ENCODE peak calls at places on chromosomes 16 and 17, in ten cellular contexts. C is fibroblast of pulmonary artery; F is CD4-positive, alpha-beta T cell; U is fibroblast of the aortic adventitia; I is astrocyte of the spinal cord; S is A549; D is GM10248; R is neural progenitor cell; Q is AG10803; P is K562. Y is an unnamed sample.

GRCh38 chr16:22386976-22387375 is 12.6 kb upstream of the CDR2 start:
- DNase-seq in P (no peak), U (peak), F (no peak), R (no peak), I (peak), D (no peak), Q (peak), S (no peak), C (peak), Y (no peak)

GRCh38 chr17:64315032-64315490 is 52.0 kb upstream of the TEX2 start:
- DNase-seq in S (no peak), D (no peak), U (peak), R (no peak), P (no peak), F (no peak), C (peak), Q (peak), I (no peak), Y (no peak)

GRCh38 chr17:5706835-5707234 is 122.5 kb upstream of the NLRP1 start:
- DNase-seq in D (peak), I (peak), U (peak), P (peak), R (peak), C (peak), F (peak), S (peak), Q (peak), Y (peak)

GRCh38 chr16:9219811-9220210 is 128.4 kb downstream of the HAPSTR1 start:
- DNase-seq in S (no peak), U (no peak), P (no peak), D (no peak), C (no peak), R (peak), F (no peak), Q (no peak), I (no peak), Y (no peak)

GRCh38 chr16:30535777-30536190 is 1.1 kb upstream of the ZNF747 start:
- DNase-seq in F (peak), C (peak), I (peak), P (peak), R (peak), D (peak), S (peak), U (peak), Q (peak), Y (peak)

GRCh38 chr17:61872099-61872498 is 8.8 kb upstream of the BRIP1 start:
- DNase-seq in S (no peak), C (no peak), U (no peak), R (no peak), I (no peak), P (no peak), Q (no peak), F (no peak), D (no peak), Y (no peak)

GRCh38 chr16:4006441-4006989 is 109.7 kb downstream of the ADCY9 start:
- DNase-seq in Q (no peak), F (no peak), D (no peak), U (no peak), S (no peak), P (no peak), R (no peak), I (no peak), C (no peak), Y (no peak)

GRCh38 chr17:31548709-31549108 is 157.2 kb downstream of the RAB11FIP4 start:
- DNase-seq in Q (no peak), F (no peak), C (no peak), P (peak), I (no peak), S (no peak), U (no peak), R (no peak), D (no peak), Y (no peak)

GRCh38 chr16:4309833-4310266 is 6.0 kb upstream of the GLIS2 start:
- DNase-seq in S (peak), R (peak), Q (peak), F (peak), C (peak), U (peak), D (peak), P (no peak), I (peak), Y (peak)

GRCh38 chr17:36717088-36717487 is 115.7 kb downstream of the MRM1 start:
- DNase-seq in F (no peak), P (no peak), I (no peak), Q (no peak), S (no peak), R (no peak), C (no peak), D (no peak), U (no peak), Y (no peak)

GRCh38 chr17:55463600-55463999 is 42.0 kb upstream of the MMD start:
- DNase-seq in U (no peak), S (no peak), D (peak), I (no peak), R (no peak), F (no peak), Q (no peak), C (no peak), P (no peak), Y (no peak)

GRCh38 chr17:73643846-73644144 is 450 bp downstream of the SDK2 start:
- DNase-seq in S (no peak), F (no peak), I (no peak), U (no peak), D (no peak), P (no peak), Q (no peak), R (peak), C (no peak), Y (no peak)

GRCh38 chr17:34826332-34826731 is 134.9 kb downstream of the CCT6B start:
- DNase-seq in C (no peak), P (peak), Q (no peak), F (no peak), R (no peak), I (no peak), S (peak), U (no peak), D (no peak), Y (no peak)

GRCh38 chr16:81164481-81164880 is 68.3 kb upstream of the GCSH start:
- DNase-seq in D (no peak), R (no peak), C (no peak), U (no peak), Q (no peak), F (no peak), I (no peak), P (no peak), S (no peak), Y (no peak)

GRCh38 chr16:81000873-81001272 is 5.8 kb downstream of the CMC2 start:
- DNase-seq in I (no peak), D (no peak), Q (no peak), S (no peak), F (no peak), C (no peak), P (no peak), R (no peak), U (no peak), Y (no peak)

GRCh38 chr17:9148908-9149536 is 127.7 kb downstream of the NTN1 start:
- DNase-seq in C (no peak), S (no peak), I (no peak), F (no peak), U (no peak), P (no peak), Q (no peak), D (no peak), R (no peak), Y (no peak)

GRCh38 chr17:7982666-7983065 is 19.7 kb upstream of the GUCY2D start:
- DNase-seq in F (no peak), S (no peak), R (peak), D (no peak), U (peak), I (peak), Q (peak), P (no peak), C (peak), Y (no peak)

GRCh38 chr16:71552698-71553503 is 24.0 kb downstream of the TAT start:
- DNase-seq in R (peak), S (peak), C (no peak), F (no peak), P (no peak), U (no peak), I (no peak), Q (no peak), D (no peak), Y (no peak)

GRCh38 chr17:66423436-66423922 is 121.1 kb downstream of the PRKCA start:
- DNase-seq in F (no peak), U (no peak), Q (peak), S (no peak), D (no peak), I (peak), C (no peak), R (no peak), P (no peak), Y (no peak)

GRCh38 chr17:41178843-41179616 is 1.0 kb upstream of the KRTAP4-2 start:
- DNase-seq in F (no peak), U (peak), R (no peak), C (no peak), P (no peak), I (no peak), Q (peak), D (no peak), S (no peak), Y (no peak)

GRCh38 chr17:7834554-7834890 is 505 bp downstream of the KDM6B start:
- DNase-seq in D (no peak), S (peak), P (peak), Q (no peak), U (no peak), R (no peak), F (peak), I (peak), C (no peak), Y (no peak)

GRCh38 chr17:40936976-40937375 is 470 bp downstream of the KRT23 start:
- DNase-seq in U (no peak), F (no peak), R (peak), S (no peak), P (no peak), D (no peak), I (no peak), C (no peak), Q (no peak), Y (no peak)

GRCh38 chr16:18839555-18839954 is 38.2 kb upstream of the ARL6IP1 start:
- DNase-seq in Q (no peak), S (no peak), R (no peak), P (no peak), D (no peak), U (no peak), I (no peak), C (peak), F (no peak), Y (no peak)

GRCh38 chr17:50918071-50918932 is 52.1 kb upstream of the TOB1 start:
- DNase-seq in U (no peak), F (no peak), C (no peak), S (no peak), I (no peak), P (no peak), R (no peak), Q (no peak), D (no peak), Y (no peak)

GRCh38 chr16:4094138-4094773 is 22.0 kb downstream of the ADCY9 start:
- DNase-seq in C (no peak), U (no peak), Q (no peak), S (no peak), I (no peak), D (no peak), F (no peak), R (peak), P (no peak), Y (no peak)

GRCh38 chr16:3645504-3646347 is 8.8 kb upstream of the DNASE1 start:
- DNase-seq in P (peak), F (no peak), D (peak), I (peak), R (peak), U (no peak), Q (peak), S (no peak), C (no peak), Y (peak)

GRCh38 chr16:11112723-11113348 is 143.2 kb downstream of the SOCS1 start:
- DNase-seq in Q (no peak), P (peak), D (no peak), U (no peak), R (no peak), I (no peak), C (no peak), F (no peak), S (no peak), Y (no peak)

GRCh38 chr17:21286771-21287702 is 2.5 kb downstream of the MAP2K3 start:
- DNase-seq in P (no peak), F (no peak), C (no peak), I (no peak), S (peak), R (no peak), Q (no peak), D (no peak), U (no peak), Y (no peak)

GRCh38 chr17:40063034-40063765 is 435 bp downstream of the THRA start:
- DNase-seq in Q (peak), D (no peak), P (peak), R (peak), S (no peak), U (no peak), I (no peak), C (peak), F (no peak), Y (peak)

GRCh38 chr16:54446639-54447038 is 160.1 kb upstream of the IRX3 start:
- DNase-seq in F (no peak), Q (peak), D (no peak), S (peak), C (peak), U (peak), I (peak), R (no peak), P (no peak), Y (no peak)

GRCh38 chr17:82710499-82711232 is 5.8 kb upstream of the FN3KRP start:
- DNase-seq in R (peak), F (no peak), S (no peak), U (no peak), Q (no peak), C (no peak), I (no peak), D (no peak), P (no peak), Y (no peak)
- TF ChIP-seq CTCF in R (no peak), F (no peak), S (peak), U (no peak), Q (no peak), C (no peak), I (no peak), D (peak), P (no peak), Y (no peak)

GRCh38 chr17:56678249-56679144 is 85.0 kb downstream of the NOG start:
- DNase-seq in S (no peak), F (no peak), R (peak), D (no peak), U (no peak), Q (no peak), C (no peak), I (no peak), P (no peak), Y (peak)
- TF ChIP-seq CTCF in S (no peak), F (no peak), R (no peak), D (no peak), U (no peak), Q (no peak), C (no peak), I (no peak), P (no peak), Y (no peak)

DNA sequence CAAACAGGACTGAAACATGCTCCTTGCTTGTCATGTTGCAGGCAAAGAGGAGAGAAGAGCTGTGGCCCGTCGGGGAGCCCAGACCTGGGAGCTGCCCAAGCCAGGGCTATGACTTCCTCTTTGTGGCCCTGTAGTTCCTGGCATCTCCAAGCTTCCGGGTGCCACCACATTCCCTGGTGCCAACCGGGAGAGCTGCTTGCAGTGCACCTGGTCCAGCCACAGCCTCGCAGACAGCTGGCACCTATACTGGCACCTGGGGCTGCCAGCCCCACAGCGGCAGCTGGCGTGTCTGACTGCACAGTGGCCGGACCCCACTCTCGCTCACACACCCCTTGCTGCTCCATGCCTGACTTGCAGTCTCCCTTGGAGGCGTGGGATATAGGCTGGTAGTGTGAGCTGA is 37.1 kb upstream of the FOXJ1 start:
- DNase-seq in Q (no peak), C (no peak), P (no peak), U (no peak), S (no peak), F (no peak), R (no peak), D (no peak), I (no peak), Y (no peak)
- TF ChIP-seq CTCF in Q (no peak), C (no peak), P (no peak), U (no peak), S (no peak), F (no peak), R (no peak), D (no peak), I (no peak), Y (no peak)

DNA sequence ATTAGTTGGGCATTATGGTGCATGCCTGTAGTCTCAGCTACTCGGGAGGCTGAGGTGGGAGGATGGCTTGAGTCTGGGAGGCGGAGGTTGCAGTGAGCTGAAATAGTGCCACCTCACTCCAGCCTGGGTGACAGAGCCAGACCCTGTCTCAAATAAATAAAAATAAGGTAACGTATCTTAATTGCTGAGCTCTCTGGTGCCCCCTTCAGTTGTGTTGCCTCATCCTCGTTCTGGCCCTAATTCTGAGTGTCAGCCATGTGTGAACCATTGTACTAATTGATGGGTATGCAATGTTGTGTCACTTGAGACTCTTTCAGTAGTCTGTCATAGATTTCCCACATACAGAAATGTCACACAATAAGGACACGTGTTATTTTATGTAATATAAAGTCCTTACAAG is 363.1 kb upstream of the RBFOX1 start:
- DNase-seq in I (no peak), S (no peak), U (no peak), Q (no peak), D (no peak), C (no peak), F (no peak), P (no peak), R (no peak), Y (no peak)
- TF ChIP-seq CTCF in I (no peak), S (no peak), U (no peak), Q (no peak), D (no peak), C (no peak), F (no peak), P (no peak), R (peak), Y (no peak)